ENCODE peak calls at places on chromosome 10, in ten cellular contexts. V, M, L, Z, C, J, D, O, K and H are unnamed samples.

GRCh38 chr10:105973252-105973877 is 1191.1 kb downstream of the SORCS1 start:
- DNase-seq in Z (no peak), O (no peak), K (no peak), J (no peak), M (no peak), D (no peak), V (no peak), C (peak), L (no peak), H (no peak)

GRCh38 chr10:126564297-126564888 is 106.1 kb downstream of the C10orf90 start:
- DNase-seq in J (no peak), O (no peak), L (no peak), V (no peak), K (no peak), D (no peak), Z (no peak), M (no peak), C (no peak), H (no peak)

GRCh38 chr10:71280825-71281224 is 38.2 kb upstream of the SLC29A3 start:
- DNase-seq in O (no peak), Z (no peak), L (no peak), M (no peak), C (no peak), J (no peak), V (no peak), D (no peak), K (no peak), H (no peak)

GRCh38 chr10:19654576-19654975 is 161.7 kb upstream of the PLXDC2 start:
- DNase-seq in Z (no peak), J (no peak), M (no peak), C (no peak), V (no peak), K (no peak), L (no peak), O (peak), D (no peak), H (no peak)

GRCh38 chr10:114294549-114294948 is 55.5 kb downstream of the VWA2 start:
- DNase-seq in O (no peak), K (no peak), C (no peak), V (no peak), L (no peak), M (no peak), D (no peak), Z (no peak), J (no peak), H (peak)

GRCh38 chr10:55500931-55501559 is 700.0 kb upstream of the PCDH15 start:
- DNase-seq in L (peak), D (no peak), J (no peak), C (peak), Z (no peak), V (no peak), M (peak), O (peak), K (no peak), H (peak)

GRCh38 chr10:83764681-83765080 is 374.6 kb upstream of the GHITM start:
- DNase-seq in O (no peak), V (no peak), Z (no peak), K (no peak), D (no peak), C (no peak), M (no peak), L (no peak), J (no peak), H (peak)

GRCh38 chr10:114709966-114710365 is 51.9 kb upstream of the ABLIM1 start:
- DNase-seq in C (no peak), V (no peak), M (no peak), O (peak), L (no peak), J (no peak), D (no peak), Z (no peak), K (no peak), H (no peak)

GRCh38 chr10:118590334-118590733 is 5.1 kb downstream of the PRLHR start:
- DNase-seq in C (no peak), J (no peak), D (no peak), O (peak), Z (no peak), L (no peak), V (peak), K (no peak), M (peak), H (peak)

GRCh38 chr10:28137907-28138880 is 139.3 kb upstream of the ODAD2 start:
- DNase-seq in D (no peak), Z (no peak), C (no peak), L (no peak), J (no peak), K (no peak), V (no peak), M (no peak), O (peak), H (peak)

GRCh38 chr10:6014241-6014761 is 37.0 kb upstream of the IL15RA start:
- DNase-seq in D (peak), J (peak), O (peak), M (peak), V (no peak), C (peak), Z (no peak), L (no peak), K (peak), H (peak)

GRCh38 chr10:121753726-121754476 is 155.7 kb upstream of the FGFR2 start:
- DNase-seq in J (no peak), L (no peak), M (no peak), C (peak), V (no peak), K (no peak), D (peak), Z (no peak), O (peak), H (peak)

GRCh38 chr10:20330246-20330645 is 514.0 kb downstream of the PLXDC2 start:
- DNase-seq in K (no peak), O (no peak), L (no peak), V (no peak), D (no peak), C (no peak), J (no peak), Z (no peak), M (no peak), H (no peak)

GRCh38 chr10:77641788-77642397 is 4.3 kb upstream of the KCNMA1 start:
- DNase-seq in D (peak), L (no peak), J (peak), M (peak), K (peak), V (peak), O (peak), Z (no peak), C (peak), H (peak)

GRCh38 chr10:7258948-7259523 is 151.8 kb downstream of the SFMBT2 start:
- DNase-seq in D (no peak), K (no peak), V (no peak), C (no peak), M (no peak), L (no peak), O (no peak), Z (no peak), J (peak), H (no peak)

GRCh38 chr10:114970515-114970914 is 32.5 kb downstream of the TRUB1 start:
- DNase-seq in O (no peak), Z (no peak), L (peak), K (no peak), D (no peak), M (no peak), V (no peak), J (no peak), C (peak), H (peak)

GRCh38 chr10:71134732-71135211 is 77.6 kb upstream of the UNC5B start:
- DNase-seq in O (no peak), K (no peak), L (no peak), M (no peak), Z (no peak), C (no peak), D (no peak), V (no peak), J (no peak), H (no peak)

GRCh38 chr10:58157076-58157766 is 110.5 kb downstream of the IPMK start:
- DNase-seq in C (peak), O (peak), L (no peak), D (no peak), M (peak), Z (no peak), K (no peak), V (no peak), J (no peak), H (peak)

GRCh38 chr10:101130984-101131961 is at the start of gene TLX1:
- DNase-seq in O (no peak), K (no peak), Z (no peak), J (peak), L (no peak), C (no peak), D (no peak), V (peak), M (no peak), H (no peak)

GRCh38 chr10:7529638-7530037 is 118.8 kb upstream of the SFMBT2 start:
- DNase-seq in V (no peak), D (no peak), C (peak), O (no peak), L (peak), K (peak), J (no peak), Z (no peak), M (no peak), H (peak)

GRCh38 chr10:86684305-86684704 is 16.0 kb downstream of the LDB3 start:
- DNase-seq in V (no peak), M (no peak), Z (no peak), O (no peak), D (no peak), L (no peak), K (peak), C (peak), J (no peak), H (no peak)

GRCh38 chr10:48444266-48444665 is 137.8 kb downstream of the MAPK8 start:
- DNase-seq in M (no peak), J (no peak), D (no peak), K (no peak), C (peak), O (peak), V (no peak), Z (no peak), L (no peak), H (peak)

GRCh38 chr10:77821036-77821435 is 105.5 kb downstream of the DLG5 start:
- DNase-seq in Z (no peak), D (no peak), V (no peak), O (no peak), M (no peak), K (no peak), L (no peak), J (no peak), C (no peak), H (no peak)

GRCh38 chr10:86269332-86269731 is 97.3 kb downstream of the GRID1 start:
- DNase-seq in M (no peak), L (no peak), D (no peak), J (no peak), O (no peak), V (no peak), C (no peak), Z (no peak), K (no peak), H (no peak)

GRCh38 chr10:88027570-88027969 is 164.1 kb downstream of the PTEN start:
- DNase-seq in L (no peak), V (no peak), J (peak), D (peak), Z (no peak), C (peak), K (no peak), M (no peak), O (no peak), H (no peak)

GRCh38 chr10:102620615-102621417 is 23.5 kb upstream of the TRIM8 start:
- DNase-seq in J (no peak), V (no peak), K (no peak), L (no peak), D (no peak), C (no peak), Z (no peak), O (no peak), M (no peak), H (no peak)

GRCh38 chr10:11884706-11885423 is 61.7 kb downstream of the PROSER2 start:
- DNase-seq in L (no peak), D (no peak), O (no peak), C (no peak), V (peak), Z (no peak), J (no peak), K (no peak), M (no peak), H (no peak)